ENCODE peak calls at places on chromosomes 7 and 10, in six cellular contexts. E is HepG2, T is A549, I is endothelial cell of umbilical vein, D is K562, N is GM12878. L is an unnamed sample.

GRCh38 chr10:124755581-124755980 is 11.4 kb upstream of the FAM53B start:
- DNase-seq in E (no peak), T (no peak), I (no peak), D (no peak), N (no peak), L (no peak)

GRCh38 chr10:666237-667012 is 23.0 kb downstream of the DIP2C start:
- DNase-seq in E (no peak), T (no peak), I (no peak), D (no peak), N (no peak), L (no peak)

GRCh38 chr10:43585046-43585445 is 10.6 kb upstream of the ZNF239 start:
- DNase-seq in E (no peak), T (no peak), I (no peak), D (no peak), N (no peak), L (no peak)

GRCh38 chr10:119634219-119634544 is 17.0 kb upstream of the BAG3 start:
- DNase-seq in E (no peak), T (peak; percentile 27), I (no peak), D (no peak), N (no peak), L (peak; percentile 67)

GRCh38 chr7:153835712-153836265 is 216.4 kb upstream of the DPP6 start:
- DNase-seq in E (no peak), T (no peak), I (no peak), D (no peak), N (no peak), L (no peak)

GRCh38 chr10:18279202-18279601 is 139.0 kb downstream of the CACNB2 start:
- DNase-seq in E (no peak), T (peak; percentile 7), I (no peak), D (no peak), N (no peak), L (peak; percentile 1)

GRCh38 chr10:99232357-99232999 is 3.2 kb downstream of the HPSE2 start:
- DNase-seq in E (no peak), T (no peak), I (no peak), D (no peak), N (no peak), L (peak; percentile 5)

GRCh38 chr10:118820326-118821116 is 65.8 kb upstream of the CACUL1 start:
- DNase-seq in E (no peak), T (no peak), I (no peak), D (no peak), N (no peak), L (no peak)

GRCh38 chr10:19302117-19302516 is 253.5 kb downstream of the MALRD1 start:
- DNase-seq in E (no peak), T (peak; percentile 11), I (no peak), D (no peak), N (no peak), L (no peak)

GRCh38 chr7:104902183-104902582 is 111.8 kb upstream of the KMT2E start:
- DNase-seq in E (no peak), T (no peak), I (no peak), D (no peak), N (no peak), L (no peak)

GRCh38 chr7:104901239-104901638 is 112.8 kb upstream of the KMT2E start:
- DNase-seq in E (no peak), T (no peak), I (no peak), D (no peak), N (no peak), L (no peak)

GRCh38 chr7:104900525-104900924 is 113.5 kb upstream of the KMT2E start:
- DNase-seq in E (peak; percentile 90), T (no peak), I (no peak), D (no peak), N (no peak), L (no peak)

GRCh38 chr7:104903781-104904180 is 110.2 kb upstream of the KMT2E start:
- DNase-seq in E (no peak), T (no peak), I (no peak), D (no peak), N (no peak), L (no peak)

GRCh38 chr7:104903044-104903443 is 111.0 kb upstream of the KMT2E start:
- DNase-seq in E (no peak), T (no peak), I (no peak), D (no peak), N (no peak), L (no peak)
- TF ChIP-seq MYC in E (no peak), T (no peak), I (no peak), D (no peak), N (no peak), L (no peak)

GRCh38 chr7:28298870-28299484 is 113.3 kb upstream of the CREB5 start:
- DNase-seq in E (peak; percentile 29), T (peak; percentile 84), I (peak; percentile 53), D (peak; percentile 23), N (no peak), L (peak; percentile 42)
- H3K4me3 ChIP-seq in E (no peak overlapping the region), T (no peak overlapping the region), I (no peak overlapping the region), D (no peak overlapping the region), N (no peak overlapping the region), L (no peak overlapping the region)

GRCh38 chr7:117383826-117384225 is 43.5 kb downstream of the ASZ1 start:
- DNase-seq in E (no peak), T (no peak), I (no peak), D (no peak), N (no peak), L (no peak)

GRCh38 chr7:117384693-117385092 is 42.6 kb downstream of the ASZ1 start:
- DNase-seq in E (no peak), T (peak; percentile 16), I (no peak), D (no peak), N (no peak), L (no peak)

GRCh38 chr7:117385340-117386124 is 41.8 kb downstream of the ASZ1 start:
- DNase-seq in E (no peak), T (peak; percentile 27), I (peak; percentile 47), D (no peak), N (no peak), L (peak; percentile 28)

GRCh38 chr7:117389871-117390270 is 37.4 kb downstream of the ASZ1 start:
- DNase-seq in E (no peak), T (no peak), I (no peak), D (no peak), N (no peak), L (no peak)

DNA sequence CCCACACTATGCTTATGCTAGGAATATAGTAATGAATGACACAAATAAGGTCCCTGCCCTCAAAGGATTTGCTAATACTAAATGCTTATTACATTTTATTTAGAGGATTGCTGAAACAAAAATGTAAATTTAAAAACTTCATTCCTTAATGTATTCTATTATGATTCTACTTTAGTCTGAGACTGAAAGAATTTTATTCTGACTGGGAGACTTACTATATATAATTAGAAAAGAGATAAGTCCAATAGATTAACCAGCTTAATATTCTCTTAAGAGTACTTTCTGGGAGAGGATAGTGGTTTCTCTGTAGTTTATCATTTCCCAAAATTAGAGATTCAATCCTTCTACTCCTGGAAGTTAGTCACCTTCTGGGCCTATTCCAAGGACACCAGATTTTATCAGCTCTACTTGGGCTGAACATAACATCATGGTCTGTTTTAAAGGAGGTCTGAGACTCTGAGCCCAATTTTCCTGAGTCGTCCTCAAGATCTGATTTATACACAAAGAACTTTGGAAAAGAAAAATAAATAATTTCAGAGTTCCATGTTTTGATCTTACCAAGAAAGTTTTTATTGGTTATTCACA is 41.1 kb downstream of the ASZ1 start:
- DNase-seq in E (no peak), T (no peak), I (no peak), D (no peak), N (no peak), L (no peak)
- TF ChIP-seq CTCF in E (no peak), T (no peak), I (no peak), D (no peak), N (no peak), L (no peak)

GRCh38 chr7:100087055-100087750 is 1.6 kb upstream of the COPS6 start:
- DNase-seq in E (no peak), T (peak; percentile 56), I (peak; percentile 97), D (no peak), N (no peak), L (no peak)
- TF ChIP-seq MYC in E (no peak), T (no peak), I (no peak), D (no peak), N (no peak), L (no peak)

GRCh38 chr7:98944386-98944785 is 66.1 kb downstream of the TRRAP start:
- DNase-seq in E (no peak), T (no peak), I (no peak), D (no peak), N (no peak), L (no peak)

GRCh38 chr7:98946389-98946788 is 68.1 kb downstream of the TRRAP start:
- DNase-seq in E (no peak), T (no peak), I (no peak), D (no peak), N (no peak), L (no peak)

GRCh38 chr7:98945852-98946251 is 67.5 kb downstream of the TRRAP start:
- DNase-seq in E (no peak), T (no peak), I (no peak), D (no peak), N (no peak), L (no peak)

DNA sequence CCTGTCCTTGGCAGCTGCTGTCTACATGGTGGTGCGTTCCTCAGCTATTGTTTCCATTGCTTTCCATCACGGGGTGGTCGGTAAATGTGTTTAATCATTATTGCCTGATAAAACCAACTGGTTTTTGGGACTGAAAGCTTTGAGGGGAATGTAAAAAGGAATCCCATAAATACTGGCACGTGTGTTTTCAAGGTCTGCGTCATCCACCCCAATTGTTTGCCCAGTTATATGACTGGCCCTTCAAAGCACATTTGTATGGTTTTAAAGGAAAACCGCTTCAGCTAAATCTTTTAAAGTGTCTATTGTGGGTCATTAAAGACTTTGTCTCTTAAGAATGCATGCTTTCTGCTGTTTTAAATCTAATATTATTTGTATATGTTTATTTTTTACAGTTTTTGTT is 65.0 kb downstream of the TRRAP start:
- DNase-seq in E (no peak), T (no peak), I (no peak), D (no peak), N (no peak), L (no peak)
- H3K4me3 ChIP-seq in E (no peak overlapping the region), T (no peak overlapping the region), I (no peak overlapping the region), D (no peak overlapping the region), N (no peak overlapping the region), L (no peak overlapping the region)

GRCh38 chr7:109476409-109476808 is 906.7 kb downstream of the DNAJB9 start:
- DNase-seq in E (no peak), T (no peak), I (no peak), D (no peak), N (no peak), L (no peak)

DNA sequence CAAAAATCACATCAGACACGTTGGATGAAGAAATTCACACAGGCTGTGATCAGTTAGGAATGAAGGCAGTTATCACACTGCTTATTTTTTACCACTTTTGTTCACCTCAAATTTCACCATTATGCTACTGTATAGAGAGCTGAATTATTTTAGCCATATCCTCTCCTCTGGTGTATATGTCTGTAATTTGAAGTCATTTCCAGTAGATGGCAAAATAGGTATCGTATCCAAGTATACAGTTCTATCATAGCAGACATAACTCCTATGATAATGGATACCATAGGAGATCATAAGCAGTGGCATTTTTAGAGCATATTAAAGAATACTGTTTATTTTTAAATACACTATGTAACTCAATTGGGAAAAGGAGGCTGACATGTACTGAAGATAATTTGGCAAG is 909.7 kb downstream of the DNAJB9 start:
- DNase-seq in E (no peak), T (peak; percentile 8), I (no peak), D (no peak), N (no peak), L (peak; percentile 9)
- TF ChIP-seq CTCF in E (no peak), T (peak; percentile 30), I (no peak), D (no peak), N (no peak), L (no peak)

GRCh38 chr7:80014507-80014906 is 120.1 kb upstream of the GNAI1 start:
- DNase-seq in E (no peak), T (no peak), I (peak; percentile 7), D (no peak), N (no peak), L (no peak)

GRCh38 chr7:80017101-80017500 is 117.5 kb upstream of the GNAI1 start:
- DNase-seq in E (no peak), T (no peak), I (no peak), D (no peak), N (no peak), L (no peak)

GRCh38 chr7:80018941-80019808 is 115.5 kb upstream of the GNAI1 start:
- DNase-seq in E (peak; percentile 43), T (peak; percentile 59), I (peak; percentile 55), D (peak; percentile 66), N (no peak), L (peak; percentile 70)
- TF ChIP-seq MYC in E (no peak), T (no peak), I (no peak), D (no peak), N (no peak), L (no peak)